ENCODE peak calls at places on chromosomes 11 and 22, in six cellular contexts. P is heart left ventricle, G is A549, H is gastrocnemius medialis, R is IMR-90, L is adrenal gland. Q is an unnamed sample.

GRCh38 chr11:102010776-102011500 is 36.3 kb upstream of the CFAP300 start:
- DNase-seq in P (peak), G (peak), H (peak), R (peak), L (peak), Q (no peak)

GRCh38 chr22:24503137-24503850 is 8.2 kb downstream of the UPB1 start:
- DNase-seq in P (peak), G (peak), H (no peak), R (peak), L (peak), Q (peak)

GRCh38 chr11:29343465-29344333 is 673.1 kb downstream of the KCNA4 start:
- DNase-seq in P (peak), G (peak), H (peak), R (peak), L (peak), Q (peak)

GRCh38 chr11:91104237-91104636 is 881.4 kb upstream of the CHORDC1 start:
- DNase-seq in P (no peak), G (peak), H (no peak), R (peak), L (peak), Q (no peak)

GRCh38 chr11:82747471-82747870 is 13.8 kb upstream of the FAM181B start:
- DNase-seq in P (no peak), G (no peak), H (no peak), R (no peak), L (no peak), Q (no peak)

GRCh38 chr11:8086001-8086479 is 5.0 kb downstream of the TUB start:
- DNase-seq in P (peak), G (no peak), H (no peak), R (peak), L (no peak), Q (no peak)

GRCh38 chr22:45775569-45776312 is 104.1 kb downstream of the ATXN10 start:
- DNase-seq in P (no peak), G (no peak), H (no peak), R (no peak), L (no peak), Q (no peak)

GRCh38 chr11:68052137-68052873 is 13.5 kb downstream of the TCIRG1 start:
- DNase-seq in P (no peak), G (no peak), H (no peak), R (no peak), L (no peak), Q (no peak)

GRCh38 chr11:451738-452137 is 1.7 kb downstream of the PTDSS2 start:
- DNase-seq in P (peak), G (no peak), H (no peak), R (no peak), L (no peak), Q (no peak)

GRCh38 chr22:26416670-26417270 is 12.3 kb upstream of the ASPHD2 start:
- DNase-seq in P (no peak), G (no peak), H (peak), R (peak), L (peak), Q (no peak)

GRCh38 chr11:111602865-111603632 is 800 bp downstream of the SIK2 start:
- DNase-seq in P (peak), G (no peak), H (no peak), R (peak), L (peak), Q (peak)

GRCh38 chr11:100918551-100919500 is 210.8 kb downstream of the PGR start:
- DNase-seq in P (no peak), G (no peak), H (no peak), R (peak), L (peak), Q (no peak)

GRCh38 chr11:119374632-119375394 is 6.7 kb downstream of the USP2 start:
- DNase-seq in P (peak), G (no peak), H (peak), R (no peak), L (peak), Q (no peak)

GRCh38 chr22:29343313-29343805 is 27.9 kb upstream of the RASL10A start:
- DNase-seq in P (peak), G (no peak), H (no peak), R (peak), L (no peak), Q (peak)

GRCh38 chr22:30538280-30538679 is 8.3 kb downstream of the SEC14L6 start:
- DNase-seq in P (no peak), G (no peak), H (no peak), R (peak), L (peak), Q (no peak)

GRCh38 chr22:42383851-42384417 is 48.3 kb downstream of the NFAM1 start:
- DNase-seq in P (no peak), G (no peak), H (no peak), R (no peak), L (no peak), Q (no peak)

GRCh38 chr11:88175707-88176066 is 444 bp upstream of the RAB38 start:
- DNase-seq in P (no peak), G (no peak), H (no peak), R (peak), L (no peak), Q (peak)

GRCh38 chr11:134819026-134819425 is 407.0 kb upstream of the B3GAT1 start:
- DNase-seq in P (no peak), G (no peak), H (no peak), R (no peak), L (no peak), Q (no peak)

GRCh38 chr11:61833926-61834277 is 5.8 kb downstream of the FADS2 start:
- DNase-seq in P (no peak), G (no peak), H (no peak), R (no peak), L (peak), Q (no peak)
- TF ChIP-seq CTCF in P (no peak), G (no peak), H (no peak), R (no peak), L (peak), Q (no peak)

GRCh38 chr11:34311126-34311525 is 46.7 kb downstream of the ABTB2 start:
- DNase-seq in P (peak), G (no peak), H (peak), R (no peak), L (no peak), Q (no peak)

GRCh38 chr11:34305780-34306179 is 52.0 kb downstream of the ABTB2 start:
- DNase-seq in P (no peak), G (no peak), H (no peak), R (no peak), L (no peak), Q (no peak)

GRCh38 chr11:34308049-34308692 is 49.6 kb downstream of the ABTB2 start:
- DNase-seq in P (no peak), G (no peak), H (no peak), R (peak), L (no peak), Q (no peak)

GRCh38 chr11:34309970-34310369 is 47.8 kb downstream of the ABTB2 start:
- DNase-seq in P (no peak), G (no peak), H (peak), R (no peak), L (peak), Q (no peak)

GRCh38 chr11:34308821-34309585 is 48.8 kb downstream of the ABTB2 start:
- DNase-seq in P (no peak), G (no peak), H (peak), R (no peak), L (peak), Q (peak)
- H3K27ac ChIP-seq in P (peak), G (no peak), H (peak), R (no peak), L (no peak), Q (no peak)

DNA sequence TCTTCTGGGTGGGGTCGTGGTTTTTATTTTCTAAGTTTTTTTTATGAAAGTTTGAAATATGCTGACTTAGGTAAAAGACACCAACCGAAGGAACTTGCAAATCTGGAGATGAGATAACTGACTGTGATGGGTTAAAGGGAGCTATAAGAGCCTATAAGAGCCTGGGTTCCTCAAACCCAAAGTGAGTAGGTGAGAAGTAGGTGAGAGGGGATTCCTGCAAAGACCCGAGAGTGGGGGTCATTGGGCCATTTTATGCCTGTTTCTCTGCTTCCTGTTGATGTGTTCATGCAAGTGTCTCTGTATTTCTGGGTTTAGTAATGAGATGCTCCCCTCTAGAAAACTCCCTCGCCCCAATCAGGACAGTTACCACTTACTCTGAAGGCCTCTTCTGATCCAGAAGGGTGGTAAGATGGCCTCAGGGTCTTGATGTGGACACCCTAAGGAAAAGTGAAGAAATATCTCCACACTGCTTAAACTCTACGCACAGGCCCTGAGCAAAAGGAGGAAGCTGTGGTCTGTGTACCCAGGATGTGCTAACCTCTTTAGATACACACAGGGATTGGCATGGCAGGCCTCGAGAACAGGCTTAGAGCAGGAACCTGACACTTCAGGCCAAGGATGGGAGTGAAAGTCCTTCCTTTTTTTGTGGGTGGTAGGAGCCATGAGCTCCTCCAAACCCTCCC is 1.8 kb downstream of the FLI1 start:
- DNase-seq in P (peak), G (no peak), H (no peak), R (no peak), L (peak), Q (no peak)
- TF ChIP-seq POLR2A in P (no peak), G (no peak), H (no peak), R (no peak), L (peak), Q (no peak)

GRCh38 chr22:19473578-19473977 is 5.4 kb downstream of the UFD1 start:
- DNase-seq in P (no peak), G (no peak), H (peak), R (no peak), L (peak), Q (no peak)
- TF ChIP-seq CTCF in P (no peak), G (no peak), H (peak), R (no peak), L (no peak), Q (no peak)

GRCh38 chr11:61872935-61873565 is 18.3 kb downstream of the FADS3 start:
- DNase-seq in P (no peak), G (no peak), H (no peak), R (no peak), L (no peak), Q (no peak)

GRCh38 chr11:61871158-61871597 is 20.2 kb downstream of the FADS3 start:
- DNase-seq in P (peak), G (peak), H (peak), R (peak), L (peak), Q (peak)

GRCh38 chr11:61869636-61870428 is 21.5 kb downstream of the FADS3 start:
- DNase-seq in P (no peak), G (no peak), H (no peak), R (no peak), L (no peak), Q (no peak)

GRCh38 chr11:61868601-61869476 is 22.5 kb downstream of the FADS3 start:
- DNase-seq in P (no peak), G (no peak), H (no peak), R (no peak), L (no peak), Q (no peak)

GRCh38 chr11:61870429-61871039 is 20.8 kb downstream of the FADS3 start:
- DNase-seq in P (no peak), G (no peak), H (no peak), R (no peak), L (no peak), Q (no peak)
- H3K27ac ChIP-seq in P (peak), G (no peak), H (peak), R (no peak), L (no peak), Q (no peak)